ENCODE peak calls at places on chromosome 5, in six cellular contexts. D, E, T, V, Z and C are unnamed samples.

GRCh38 chr5:132813599-132814440 is 718 bp downstream of the SOWAHA start:
- DNase-seq in E (no peak), V (no peak), D (no peak), Z (peak), T (peak), C (peak)

GRCh38 chr5:98433673-98434072 is 339.8 kb upstream of the RGMB start:
- DNase-seq in E (no peak), D (no peak), V (peak), T (no peak), Z (no peak), C (no peak)

GRCh38 chr5:37492778-37493555 is 113.8 kb downstream of the WDR70 start:
- DNase-seq in T (no peak), Z (no peak), D (no peak), E (no peak), V (no peak), C (no peak)

GRCh38 chr5:91420879-91421278 is 37.8 kb upstream of the ARRDC3 start:
- DNase-seq in V (no peak), D (no peak), Z (no peak), E (no peak), T (no peak), C (no peak)

GRCh38 chr5:173880306-173880985 is 7.7 kb upstream of the CPEB4 start:
- DNase-seq in V (peak), Z (no peak), E (no peak), T (no peak), D (no peak), C (no peak)

GRCh38 chr5:115859378-115859777 is 17.6 kb downstream of the AP3S1 start:
- DNase-seq in E (no peak), Z (no peak), T (no peak), V (no peak), D (no peak), C (no peak)

GRCh38 chr5:181261320-181262085 is 560 bp upstream of the TRIM52 start:
- DNase-seq in D (peak), T (peak), Z (peak), V (peak), E (no peak), C (peak)

GRCh38 chr5:41252036-41252435 is 38.7 kb upstream of the C6 start:
- DNase-seq in Z (no peak), V (no peak), T (no peak), D (no peak), E (no peak), C (no peak)

GRCh38 chr5:146722361-146722779 is 156.2 kb downstream of the PPP2R2B start:
- DNase-seq in E (no peak), T (no peak), Z (no peak), V (no peak), D (no peak), C (no peak)

GRCh38 chr5:29758986-29759421 is 1434.5 kb upstream of the CDH6 start:
- DNase-seq in D (no peak), V (no peak), T (peak), Z (no peak), E (no peak), C (no peak)

GRCh38 chr5:77847814-77848290 is 71.7 kb upstream of the TBCA start:
- DNase-seq in V (no peak), T (no peak), D (no peak), E (no peak), Z (no peak), C (no peak)

GRCh38 chr5:3325811-3326568 is 269.6 kb upstream of the IRX1 start:
- DNase-seq in Z (no peak), E (no peak), D (no peak), V (no peak), T (no peak), C (no peak)

GRCh38 chr5:65163698-65164097 is 318.0 kb downstream of the ADAMTS6 start:
- DNase-seq in V (peak), E (no peak), D (no peak), Z (no peak), T (no peak), C (no peak)

GRCh38 chr5:68547049-68547448 is 331.5 kb downstream of the PIK3R1 start:
- DNase-seq in Z (no peak), V (no peak), T (no peak), E (no peak), D (no peak), C (no peak)

GRCh38 chr5:172832383-172833315 is 1.4 kb upstream of the ERGIC1 start:
- DNase-seq in Z (no peak), T (no peak), V (no peak), D (no peak), E (no peak), C (no peak)

GRCh38 chr5:160463775-160464465 is 42.3 kb downstream of the PTTG1 start:
- DNase-seq in Z (peak), E (no peak), T (peak), V (peak), D (no peak), C (no peak)

GRCh38 chr5:96780626-96781025 is 27.1 kb downstream of the ERAP1 start:
- DNase-seq in T (no peak), E (no peak), D (no peak), Z (no peak), V (peak), C (no peak)

GRCh38 chr5:168073991-168074800 is 217.2 kb upstream of the WWC1 start:
- DNase-seq in T (no peak), D (no peak), Z (no peak), V (no peak), E (no peak), C (no peak)

GRCh38 chr5:88889165-88890069 is 6.4 kb upstream of the MEF2C start:
- DNase-seq in V (no peak), T (no peak), Z (peak), D (peak), E (peak), C (peak)

GRCh38 chr5:65017636-65018035 is 248.9 kb downstream of the CWC27 start:
- DNase-seq in Z (no peak), T (no peak), V (no peak), E (no peak), D (no peak), C (no peak)

GRCh38 chr5:67257500-67257899 is 60.9 kb upstream of the CD180 start:
- DNase-seq in Z (no peak), D (no peak), T (peak), E (no peak), V (peak), C (no peak)

GRCh38 chr5:146205499-146206202 is 2.2 kb downstream of the RBM27 start:
- DNase-seq in Z (no peak), V (no peak), T (no peak), D (no peak), E (no peak), C (no peak)

GRCh38 chr5:122099060-122099790 is 21.2 kb upstream of the LOX start:
- DNase-seq in V (peak), E (no peak), T (no peak), D (no peak), Z (no peak), C (no peak)

GRCh38 chr5:140228364-140228837 is 53.4 kb downstream of the CYSTM1 start:
- DNase-seq in V (no peak), D (no peak), T (peak), E (no peak), Z (no peak), C (no peak)

GRCh38 chr5:180153991-180154390 is 55.0 kb downstream of the RASGEF1C start:
- DNase-seq in Z (no peak), D (no peak), E (no peak), V (no peak), T (no peak), C (peak)

GRCh38 chr5:110413856-110414255 is 312.6 kb downstream of the TMEM232 start:
- DNase-seq in Z (no peak), V (no peak), T (no peak), D (no peak), E (no peak), C (no peak)

GRCh38 chr5:38535845-38536244 is 20.6 kb downstream of the LIFR start:
- DNase-seq in T (no peak), Z (no peak), E (no peak), V (no peak), D (no peak), C (no peak)

GRCh38 chr5:104385901-104386300 is 823.3 kb upstream of the NUDT12 start:
- DNase-seq in V (no peak), T (no peak), D (no peak), Z (no peak), E (no peak), C (no peak)

GRCh38 chr5:126100767-126101166 is 322.4 kb upstream of the GRAMD2B start:
- DNase-seq in V (no peak), D (no peak), Z (no peak), E (no peak), T (no peak), C (no peak)

GRCh38 chr5:59732301-59732700 is 161.2 kb downstream of the PDE4D start:
- DNase-seq in D (no peak), T (no peak), Z (no peak), V (no peak), E (no peak), C (no peak)

GRCh38 chr5:98214240-98215051 is 559.0 kb upstream of the RGMB start:
- DNase-seq in V (peak), Z (no peak), D (no peak), T (no peak), E (no peak), C (no peak)

GRCh38 chr5:171436804-171437285 is 17.4 kb downstream of the FGF18 start:
- DNase-seq in D (no peak), Z (peak), T (no peak), E (no peak), V (no peak), C (no peak)

GRCh38 chr5:58751222-58751621 is 168.3 kb downstream of the RAB3C start:
- DNase-seq in D (no peak), T (peak), E (no peak), Z (no peak), V (peak), C (no peak)

GRCh38 chr5:1555808-1556681 is 32.3 kb upstream of the LPCAT1 start:
- DNase-seq in V (no peak), D (no peak), T (no peak), E (no peak), Z (no peak), C (no peak)

GRCh38 chr5:97044057-97044456 is 98.4 kb downstream of the LIX1 start:
- DNase-seq in T (peak), Z (peak), E (no peak), V (peak), D (peak), C (no peak)

GRCh38 chr5:149175346-149176113 is 34.2 kb downstream of the ABLIM3 start:
- DNase-seq in T (no peak), V (no peak), E (peak), Z (no peak), D (peak), C (peak)

GRCh38 chr5:150645070-150645700 is 4.7 kb downstream of the SYNPO start:
- DNase-seq in E (peak), V (peak), Z (peak), D (peak), T (no peak), C (no peak)

GRCh38 chr5:16934669-16935068 is 1.4 kb downstream of the MYO10 start:
- DNase-seq in Z (no peak), T (peak), V (peak), D (no peak), E (no peak), C (no peak)

GRCh38 chr5:64147849-64148441 is 17.7 kb upstream of the RNF180 start:
- DNase-seq in E (no peak), Z (peak), D (peak), T (peak), V (peak), C (peak)

GRCh38 chr5:173327084-173327947 is 898 bp downstream of the STC2 start:
- DNase-seq in E (no peak), V (peak), Z (peak), D (no peak), T (no peak), C (no peak)

GRCh38 chr5:156934450-156935211 is 28.4 kb downstream of the TIMD4 start:
- DNase-seq in T (peak), E (no peak), V (no peak), Z (peak), D (no peak), C (no peak)

GRCh38 chr5:156927545-156927944 is 35.5 kb downstream of the TIMD4 start:
- DNase-seq in V (no peak), E (no peak), D (no peak), Z (no peak), T (no peak), C (no peak)

GRCh38 chr5:156929366-156929948 is 33.6 kb downstream of the TIMD4 start:
- DNase-seq in V (no peak), Z (no peak), T (no peak), E (no peak), D (no peak), C (no peak)
- H3K27ac ChIP-seq in V (no peak), Z (no peak), T (no peak), E (no peak), D (no peak), C (no peak)

DNA sequence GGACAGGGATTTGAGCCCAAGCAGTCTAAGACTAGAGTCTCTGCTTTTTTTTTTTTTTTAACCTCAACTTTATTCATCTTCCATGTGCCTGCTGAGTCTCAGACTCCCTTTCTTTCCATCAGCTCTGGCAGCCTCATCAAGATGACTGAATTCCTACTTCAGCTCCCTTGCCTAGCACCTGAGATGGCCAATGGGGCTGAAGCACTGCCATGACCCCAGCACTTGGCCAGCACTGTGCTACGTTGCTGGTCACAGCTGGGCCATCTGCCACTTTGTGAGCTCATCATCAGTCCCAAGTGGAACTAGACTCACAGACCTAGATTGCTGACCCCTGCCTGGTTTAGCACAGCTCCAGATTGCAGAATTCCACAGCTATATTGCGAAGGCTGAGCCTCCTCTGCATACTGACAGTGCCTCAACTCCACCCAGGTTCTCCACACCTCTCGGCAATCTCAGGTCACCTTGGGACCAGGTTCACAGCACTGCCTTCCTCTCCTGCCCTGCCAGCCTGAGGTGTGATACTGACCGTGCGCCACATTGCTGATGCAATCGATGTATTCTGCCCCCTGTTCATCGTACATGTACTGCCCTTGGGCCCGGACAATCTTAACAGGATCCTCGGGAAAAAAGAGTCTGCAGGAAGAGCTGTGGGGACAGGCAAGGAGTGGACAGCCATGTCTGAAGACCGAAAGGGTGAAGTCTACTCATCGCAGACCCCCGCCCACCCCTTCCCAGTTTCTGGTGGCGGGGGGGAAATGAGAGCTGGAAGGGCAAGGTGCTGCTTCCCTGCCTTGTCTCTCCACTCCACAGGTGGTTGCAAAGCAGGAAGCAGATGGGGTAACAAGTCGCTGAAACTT is 1.5 kb downstream of the PHYKPL start:
- DNase-seq in E (no peak), D (no peak), V (no peak), T (peak), Z (peak), C (no peak)
- H3K27ac ChIP-seq in E (peak), D (no peak), V (no peak), T (peak), Z (no peak), C (no peak)

DNA sequence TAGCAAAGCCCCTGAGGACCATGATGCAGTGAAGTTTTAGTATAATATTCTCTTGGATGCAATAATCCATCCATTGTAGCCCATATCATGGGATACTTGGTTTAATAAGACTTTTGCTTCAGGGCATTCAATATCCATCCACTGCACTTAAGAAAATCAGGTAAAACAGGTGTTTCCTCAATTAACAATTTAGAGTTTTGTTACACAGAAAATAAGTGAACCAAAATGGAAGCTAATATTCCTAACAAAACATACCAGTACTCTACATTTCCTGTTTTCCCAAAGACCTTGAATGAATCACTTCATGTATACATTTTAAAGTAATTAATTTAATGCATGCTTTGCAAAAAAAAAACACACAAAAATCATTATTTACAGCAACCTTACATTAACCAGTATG is 305.6 kb downstream of the NR2F1-AS1 start:
- DNase-seq in Z (no peak), E (no peak), T (no peak), V (no peak), D (no peak), C (no peak)
- H3K27ac ChIP-seq in Z (no peak), E (no peak), T (no peak), V (no peak), D (no peak), C (no peak)

GRCh38 chr5:159184858-159185381 is 24.4 kb downstream of the RNF145 start:
- DNase-seq in V (peak), D (no peak), E (no peak), Z (no peak), T (no peak), C (no peak)

GRCh38 chr5:159184236-159184635 is 25.1 kb downstream of the RNF145 start:
- DNase-seq in T (no peak), Z (no peak), D (no peak), E (no peak), V (no peak), C (no peak)

GRCh38 chr5:159186319-159186718 is 23.0 kb downstream of the RNF145 start:
- DNase-seq in E (no peak), T (no peak), D (no peak), Z (no peak), V (peak), C (no peak)

GRCh38 chr5:159187674-159188164 is 21.6 kb downstream of the RNF145 start:
- DNase-seq in Z (no peak), E (no peak), V (no peak), D (no peak), T (no peak), C (no peak)

GRCh38 chr5:159185773-159186172 is 23.6 kb downstream of the RNF145 start:
- DNase-seq in E (no peak), D (no peak), T (no peak), Z (no peak), V (no peak), C (no peak)
- H3K27ac ChIP-seq in E (no peak), D (no peak), T (no peak), Z (no peak), V (peak), C (no peak)

GRCh38 chr5:141811287-141812155 is 66.7 kb downstream of the PCDH1 start:
- DNase-seq in Z (no peak), V (no peak), E (no peak), D (no peak), T (peak), C (peak)
- H3K27ac ChIP-seq in Z (no peak), V (no peak), E (no peak), D (no peak), T (no peak), C (peak)